ENCODE peak calls at places on chromosomes 1 and 21, in eight cellular contexts. E, S, A, K, D, Z, C and O are unnamed samples.

GRCh38 chr1:162040657-162041056 is 17.0 kb upstream of the OLFML2B start:
- DNase-seq in E (no peak), S (no peak), A (no peak), K (peak; percentile 69), D (peak; percentile 15), Z (no peak), C (no peak), O (peak; percentile 49)

GRCh38 chr1:29197590-29197924 is 15.9 kb upstream of the SRSF4 start:
- DNase-seq in E (no peak), S (no peak), A (peak; percentile 28), K (peak; percentile 57), D (no peak), Z (no peak), C (no peak), O (peak; percentile 59)

GRCh38 chr21:38993561-38993960 is 187.8 kb downstream of the ETS2 start:
- DNase-seq in E (no peak), S (peak; percentile 77), A (no peak), K (peak; percentile 98), D (no peak), Z (peak; percentile 38), C (no peak), O (peak; percentile 86)

GRCh38 chr1:234582626-234583354 is 27.2 kb downstream of the IRF2BP2 start:
- DNase-seq in E (no peak), S (peak; percentile 42), A (no peak), K (no peak), D (no peak), Z (no peak), C (no peak), O (peak; percentile 29)

GRCh38 chr1:98991127-98992003 is 13.3 kb downstream of the PLPPR5 start:
- DNase-seq in E (no peak), S (no peak), A (no peak), K (peak; percentile 86), D (no peak), Z (no peak), C (no peak), O (peak; percentile 97)

GRCh38 chr1:243598433-243598832 is 251.6 kb downstream of the AKT3 start:
- DNase-seq in E (no peak), S (no peak), A (no peak), K (peak; percentile 93), D (no peak), Z (no peak), C (no peak), O (peak; percentile 80)

GRCh38 chr1:156859523-156860112 is 701 bp upstream of the INSRR start:
- DNase-seq in E (no peak), S (peak; percentile 18), A (peak; percentile 68), K (peak; percentile 17), D (no peak), Z (no peak), C (peak; percentile 39), O (peak; percentile 19)

GRCh38 chr1:8663915-8664331 is 153.5 kb downstream of the RERE start:
- DNase-seq in E (no peak), S (peak; percentile 42), A (peak; percentile 49), K (peak; percentile 79), D (no peak), Z (no peak), C (no peak), O (no peak)

GRCh38 chr1:115222616-115223402 is 115.2 kb downstream of the NGF start:
- DNase-seq in E (no peak), S (no peak), A (no peak), K (no peak), D (no peak), Z (no peak), C (no peak), O (peak; percentile 50)

GRCh38 chr1:203480525-203481084 is 5.0 kb downstream of the PRELP start:
- DNase-seq in E (peak; percentile 4), S (peak; percentile 29), A (no peak), K (peak; percentile 92), D (peak; percentile 57), Z (no peak), C (no peak), O (peak; percentile 60)

GRCh38 chr1:151905070-151905442 is 4.3 kb downstream of the THEM4 start:
- DNase-seq in E (no peak), S (no peak), A (no peak), K (peak; percentile 59), D (no peak), Z (no peak), C (peak; percentile 58), O (no peak)